ENCODE peak calls at places on chromosomes 1 and 21, in seven cellular contexts. Z is pancreas; R is foreskin fibroblast; F is fibroblast of pulmonary artery; K is bronchial epithelial cell; Q is CD8-positive, alpha-beta memory T cell; A is CD8-positive, alpha-beta T cell. W is an unnamed sample.

GRCh38 chr1:101198842-101199636 is 37.8 kb upstream of the S1PR1 start:
- DNase-seq in Z (no peak), Q (no peak), F (no peak), A (no peak), K (no peak), R (no peak), W (no peak)

GRCh38 chr1:119380304-119380703 is 11.7 kb downstream of the HAO2 start:
- DNase-seq in F (no peak), K (no peak), A (no peak), Z (no peak), R (no peak), Q (no peak), W (no peak)

GRCh38 chr1:8816831-8817412 is 518 bp downstream of the RERE start:
- DNase-seq in R (no peak), K (no peak), Z (peak; percentile 46), F (no peak), Q (peak; percentile 50), A (peak; percentile 22), W (peak; percentile 60)

GRCh38 chr1:151251656-151252470 is 2.7 kb upstream of the PSMD4 start:
- DNase-seq in F (peak; percentile 86), Q (peak; percentile 72), R (peak; percentile 89), Z (peak; percentile 56), K (peak; percentile 77), A (peak; percentile 70), W (peak; percentile 61)

GRCh38 chr1:193310569-193310968 is 124.2 kb upstream of the B3GALT2 start:
- DNase-seq in A (no peak), F (no peak), Q (no peak), K (no peak), R (no peak), Z (no peak), W (no peak)

GRCh38 chr21:19853709-19854575 is 1144.3 kb upstream of the NCAM2 start:
- DNase-seq in K (no peak), Q (no peak), Z (peak; percentile 14), F (no peak), A (no peak), R (no peak), W (no peak)

GRCh38 chr1:20399196-20399595 is 86.8 kb downstream of the CAMK2N1 start:
- DNase-seq in Q (no peak), R (no peak), Z (no peak), A (no peak), K (no peak), F (no peak), W (no peak)

GRCh38 chr21:32320059-32320458 is 21.4 kb downstream of the MRAP start:
- DNase-seq in K (no peak), F (no peak), Z (no peak), Q (no peak), A (no peak), R (no peak), W (no peak)

GRCh38 chr1:233614743-233615521 is 1.0 kb downstream of the KCNK1 start:
- DNase-seq in K (peak; percentile 61), Z (peak; percentile 40), Q (no peak), R (no peak), A (no peak), F (no peak), W (no peak)

GRCh38 chr1:234538930-234539649 is 60.1 kb upstream of the TARBP1 start:
- DNase-seq in F (no peak), R (no peak), Q (no peak), K (peak; percentile 91), Z (no peak), A (no peak), W (peak; percentile 69)

GRCh38 chr1:54271341-54271740 is 71.4 kb downstream of the MRPL37 start:
- DNase-seq in Q (no peak), R (no peak), Z (no peak), K (no peak), F (no peak), A (no peak), W (no peak)

GRCh38 chr1:2224621-2225020 is 3.5 kb upstream of the SKI start:
- DNase-seq in R (no peak), K (no peak), Q (no peak), Z (peak; percentile 38), F (no peak), A (no peak), W (peak; percentile 49)
- H3K4me3 ChIP-seq in R (no peak overlapping the region), K (no peak overlapping the region), Q (no peak overlapping the region), Z (no peak overlapping the region), F (no peak overlapping the region), A (no peak overlapping the region), W (no peak overlapping the region)

GRCh38 chr1:211132681-211133392 is 1.1 kb downstream of the KCNH1 start:
- DNase-seq in Q (no peak), F (no peak), Z (no peak), K (no peak), R (no peak), A (no peak), W (no peak)

GRCh38 chr1:211129790-211130189 is 4.2 kb downstream of the KCNH1 start:
- DNase-seq in Z (no peak), F (no peak), Q (no peak), R (no peak), A (no peak), K (no peak), W (no peak)

GRCh38 chr1:211135342-211135950 is 1.5 kb upstream of the KCNH1 start:
- DNase-seq in K (peak; percentile 68), Z (no peak), A (no peak), Q (no peak), R (peak; percentile 71), F (peak; percentile 65), W (no peak)

GRCh38 chr1:211133841-211134669 is at the start of gene KCNH1:
- DNase-seq in F (peak; percentile 64), K (peak; percentile 31), Z (peak; percentile 69), Q (peak; percentile 79), A (peak; percentile 77), R (peak; percentile 88), W (peak; percentile 80)

GRCh38 chr1:211133393-211133840 is 531 bp downstream of the KCNH1 start:
- DNase-seq in R (peak; percentile 31), Q (no peak), A (peak; percentile 29), Z (no peak), K (no peak), F (no peak), W (peak; percentile 42)
- H3K4me3 ChIP-seq in R (peak overlapping the region; percentile 50), Q (peak overlapping the region; percentile 30), A (peak overlapping the region; percentile 40), Z (peak overlapping the region; percentile 44), K (peak overlapping the region; percentile 24), F (peak overlapping the region; percentile 45), W (peak overlapping the region; percentile 48)

GRCh38 chr1:34924759-34925555 is 4.5 kb downstream of the DLGAP3 start:
- DNase-seq in A (peak; percentile 59), Z (peak; percentile 64), F (peak; percentile 72), R (peak; percentile 83), K (peak; percentile 16), Q (peak; percentile 59), W (peak; percentile 85)

GRCh38 chr1:34927316-34927715 is 2.1 kb downstream of the DLGAP3 start:
- DNase-seq in Z (no peak), A (no peak), R (no peak), F (no peak), Q (no peak), K (no peak), W (no peak)

GRCh38 chr1:34926894-34927293 is 2.6 kb downstream of the DLGAP3 start:
- DNase-seq in F (no peak), Q (no peak), R (no peak), K (peak; percentile 20), A (no peak), Z (no peak), W (no peak)

GRCh38 chr1:34926156-34926555 is 3.3 kb downstream of the DLGAP3 start:
- DNase-seq in F (no peak), K (no peak), Z (no peak), R (no peak), Q (no peak), A (no peak), W (no peak)

DNA sequence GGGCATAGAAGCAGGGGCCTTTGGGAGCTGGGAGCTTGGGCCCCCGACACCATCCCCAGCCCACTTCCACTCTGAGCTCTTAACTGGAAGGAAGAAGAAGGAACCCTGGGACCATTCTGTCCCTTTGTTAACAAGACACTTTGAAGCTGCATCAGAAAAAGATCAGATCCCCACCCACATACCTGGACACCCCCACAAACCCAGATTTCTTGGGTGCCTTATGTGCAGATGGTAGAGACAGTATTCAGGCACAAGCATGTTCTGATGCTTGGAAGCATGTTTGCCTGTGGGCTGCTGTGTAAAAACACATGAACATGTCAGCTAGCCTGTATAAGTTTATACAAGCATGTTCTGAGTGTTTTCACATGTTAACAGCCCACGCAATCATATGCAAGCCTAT is 3.7 kb downstream of the DLGAP3 start:
- DNase-seq in Z (no peak), F (no peak), Q (no peak), A (no peak), K (no peak), R (no peak), W (no peak)
- H3K4me3 ChIP-seq in Z (no peak overlapping the region), F (no peak overlapping the region), Q (no peak overlapping the region), A (no peak overlapping the region), K (no peak overlapping the region), R (no peak overlapping the region), W (no peak overlapping the region)

DNA sequence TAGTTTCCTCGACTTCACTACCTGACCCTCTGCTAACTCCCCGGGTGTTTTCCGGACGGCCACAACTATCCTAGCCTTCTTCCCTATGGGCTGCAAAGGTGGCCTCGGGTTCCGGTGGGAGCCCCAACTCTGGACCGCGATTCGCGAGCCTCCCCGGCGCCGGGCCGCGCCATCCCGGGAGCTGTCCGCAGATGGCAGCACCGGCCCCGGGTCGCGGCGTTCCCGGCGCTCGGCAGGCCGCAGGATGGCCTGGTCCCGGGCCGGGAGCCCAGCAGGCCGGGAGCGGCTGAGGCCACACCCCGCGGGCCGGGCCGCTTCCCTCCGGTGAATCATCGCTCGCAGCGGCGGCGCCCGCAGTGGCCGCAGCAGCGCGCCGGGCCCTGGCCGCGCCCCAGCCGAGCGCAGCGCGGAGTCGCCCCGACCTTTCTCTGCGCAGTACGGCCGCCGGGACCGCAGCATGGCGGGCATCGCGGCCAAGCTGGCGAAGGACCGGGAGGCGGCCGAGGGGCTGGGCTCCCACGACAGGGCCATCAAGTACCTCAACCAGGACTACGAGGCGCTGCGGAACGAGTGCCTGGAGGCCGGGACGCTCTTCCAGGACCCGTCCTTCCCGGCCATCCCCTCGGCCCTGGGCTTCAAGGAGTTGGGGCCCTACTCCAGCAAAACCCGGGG is at the start of gene CAPN2:
- DNase-seq in Q (peak; percentile 72), K (peak; percentile 71), Z (peak; percentile 92), A (peak; percentile 58), F (peak; percentile 87), R (peak; percentile 98), W (peak; percentile 89)
- H3K4me3 ChIP-seq in Q (peak within 1 kb of the TSS; percentile 78), K (peak within 1 kb of the TSS; percentile 97), Z (peak within 1 kb of the TSS; percentile 80), A (peak within 1 kb of the TSS; percentile 64), F (peak within 1 kb of the TSS; percentile 80), R (peak within 1 kb of the TSS; percentile 90), W (peak within 1 kb of the TSS; percentile 66)

DNA sequence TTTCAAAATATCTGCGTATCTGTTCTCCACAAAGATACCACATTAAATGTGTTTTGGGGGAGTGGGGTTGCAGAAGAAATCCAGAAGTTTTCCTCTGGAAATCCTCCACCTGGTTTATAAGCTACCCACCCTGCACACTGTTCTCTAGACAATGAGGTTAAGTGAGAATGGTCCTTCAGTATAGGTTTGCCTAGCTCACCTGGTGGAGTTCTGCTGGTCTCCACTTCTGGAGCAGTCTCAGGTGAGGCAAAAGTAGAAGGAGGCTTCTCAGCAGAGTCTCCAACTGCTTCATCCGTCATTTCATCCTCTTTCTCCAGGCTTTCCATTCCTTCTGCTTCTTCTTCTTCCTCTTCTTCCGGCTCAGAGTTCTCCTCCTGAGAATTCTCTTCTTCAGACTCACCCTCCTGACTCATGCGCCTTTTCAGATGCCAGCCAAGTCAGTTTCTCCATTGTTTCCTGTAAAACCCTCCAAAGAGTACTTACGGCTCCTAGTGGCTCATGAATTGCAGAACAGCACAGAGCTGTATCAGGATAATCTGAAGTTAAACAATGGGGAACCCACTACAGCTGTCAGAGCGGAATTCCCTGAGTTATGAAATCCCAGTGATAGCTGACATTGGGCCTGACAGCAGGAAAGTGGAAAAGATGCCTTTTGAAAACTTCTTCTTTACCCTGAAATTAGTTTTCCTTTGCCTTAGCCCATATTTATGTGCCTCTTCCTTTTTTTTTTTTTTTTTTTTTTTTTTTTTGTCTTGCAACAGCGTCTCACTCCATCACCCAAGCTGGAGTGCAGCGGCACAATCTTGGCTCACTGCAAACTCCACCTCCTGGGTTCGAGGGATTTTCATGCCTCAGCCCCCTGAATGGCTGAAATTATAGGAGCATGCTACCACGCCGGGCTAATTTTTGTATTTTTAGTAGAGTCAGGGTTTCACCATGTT is 38.5 kb downstream of the MSTO1 start:
- DNase-seq in F (peak; percentile 98), Q (no peak), A (no peak), K (peak; percentile 93), R (peak; percentile 87), Z (no peak), W (no peak)
- H3K4me3 ChIP-seq in F (peak overlapping the region; percentile 50), Q (no peak overlapping the region), A (no peak overlapping the region), K (peak overlapping the region; percentile 8), R (peak overlapping the region; percentile 58), Z (no peak overlapping the region), W (no peak overlapping the region)

W was measured in right cardiac atrium.